ENCODE peak calls at places on chromosomes 7 and 10, in ten cellular contexts. Z is activated T-cell treated with anti-CD3 and anti-CD28 coated beads, Interleukin-2, amount 50 U/mL, for 24 hours; T is stromal cell of bone marrow; O is progenitor cell of endocrine pancreas; W is heart right ventricle; K is cardiac muscle cell; R is fibroblast of the conjunctiva; Y is brain microvascular endothelial cell; N is heart left ventricle; I is NCI-H345. A is an unnamed sample.

GRCh38 chr10:106182542-106182941 is 982.0 kb downstream of the SORCS1 start:
- DNase-seq in Z (no peak), T (no peak), O (no peak), W (no peak), K (no peak), R (no peak), Y (no peak), N (no peak), I (no peak), A (no peak)

GRCh38 chr10:63671317-63671937 is 150.2 kb downstream of the REEP3 start:
- DNase-seq in Z (no peak), T (peak; percentile 49), O (no peak), W (peak; percentile 29), K (peak; percentile 81), R (peak; percentile 80), Y (no peak), N (no peak), I (peak; percentile 58), A (no peak)

GRCh38 chr7:2959343-2959680 is 84.4 kb downstream of the CARD11 start:
- DNase-seq in Z (peak; percentile 42), T (no peak), O (no peak), W (no peak), K (no peak), R (no peak), Y (no peak), N (no peak), I (no peak), A (no peak)

GRCh38 chr7:46192191-46192590 is 271.1 kb upstream of the IGFBP3 start:
- DNase-seq in Z (no peak), T (no peak), O (no peak), W (no peak), K (no peak), R (no peak), Y (no peak), N (no peak), I (no peak), A (no peak)

GRCh38 chr10:104049497-104050250 is 36.0 kb downstream of the COL17A1 start:
- DNase-seq in Z (no peak), T (peak; percentile 84), O (no peak), W (no peak), K (peak; percentile 69), R (no peak), Y (peak; percentile 52), N (no peak), I (no peak), A (no peak)

GRCh38 chr7:36309301-36309700 is 80.4 kb upstream of the ANLN start:
- DNase-seq in Z (no peak), T (no peak), O (peak; percentile 8), W (no peak), K (no peak), R (no peak), Y (no peak), N (no peak), I (no peak), A (no peak)

GRCh38 chr7:50226669-50227068 is 77.8 kb upstream of the IKZF1 start:
- DNase-seq in Z (peak; percentile 45), T (no peak), O (no peak), W (no peak), K (no peak), R (no peak), Y (no peak), N (no peak), I (no peak), A (no peak)

GRCh38 chr10:93440591-93441012 is 41.5 kb downstream of the MYOF start:
- DNase-seq in Z (no peak), T (no peak), O (no peak), W (no peak), K (no peak), R (peak; percentile 77), Y (no peak), N (no peak), I (peak; percentile 3), A (no peak)

GRCh38 chr10:43254881-43255643 is 11.8 kb downstream of the RASGEF1A start:
- DNase-seq in Z (no peak), T (no peak), O (no peak), W (peak; percentile 3), K (no peak), R (no peak), Y (no peak), N (no peak), I (no peak), A (no peak)

GRCh38 chr10:132787253-132788179 is 1.6 kb upstream of the NKX6-2 start:
- DNase-seq in Z (no peak), T (no peak), O (peak; percentile 42), W (no peak), K (no peak), R (no peak), Y (no peak), N (no peak), I (no peak), A (no peak)

GRCh38 chr7:16604054-16604453 is 41.5 kb downstream of the ANKMY2 start:
- DNase-seq in Z (no peak), T (no peak), O (no peak), W (no peak), K (peak; percentile 22), R (peak; percentile 10), Y (no peak), N (no peak), I (no peak), A (no peak)

GRCh38 chr10:47406548-47406869 is 22.4 kb upstream of the ZNF488 start:
- DNase-seq in Z (no peak), T (no peak), O (no peak), W (no peak), K (no peak), R (no peak), Y (no peak), N (no peak), I (no peak), A (no peak)

GRCh38 chr7:90999989-91000979 is 263.9 kb upstream of the FZD1 start:
- DNase-seq in Z (no peak), T (no peak), O (no peak), W (no peak), K (no peak), R (no peak), Y (no peak), N (no peak), I (no peak), A (no peak)

GRCh38 chr7:38195804-38196595 is 18.0 kb downstream of the STARD3NL start:
- DNase-seq in Z (no peak), T (no peak), O (no peak), W (no peak), K (peak; percentile 38), R (no peak), Y (peak; percentile 35), N (no peak), I (no peak), A (no peak)

GRCh38 chr7:525740-526139 is 6.1 kb upstream of the PDGFA start:
- DNase-seq in Z (no peak), T (no peak), O (no peak), W (no peak), K (no peak), R (no peak), Y (no peak), N (no peak), I (no peak), A (no peak)

GRCh38 chr10:110409926-110410325 is 87.8 kb upstream of the DUSP5 start:
- DNase-seq in Z (no peak), T (no peak), O (no peak), W (no peak), K (no peak), R (no peak), Y (no peak), N (no peak), I (no peak), A (no peak)

GRCh38 chr7:65509368-65510186 is 135.9 kb downstream of the ZNF92 start:
- DNase-seq in Z (no peak), T (no peak), O (no peak), W (no peak), K (no peak), R (no peak), Y (no peak), N (no peak), I (no peak), A (no peak)

GRCh38 chr10:11563936-11564335 is 47.5 kb downstream of the USP6NL start:
- DNase-seq in Z (no peak), T (no peak), O (no peak), W (no peak), K (no peak), R (no peak), Y (no peak), N (no peak), I (no peak), A (no peak)

GRCh38 chr7:7579638-7580037 is 13.0 kb downstream of the MIOS start:
- DNase-seq in Z (no peak), T (no peak), O (no peak), W (no peak), K (no peak), R (no peak), Y (no peak), N (no peak), I (no peak), A (no peak)

GRCh38 chr7:105990726-105991465 is 27.8 kb downstream of the CDHR3 start:
- DNase-seq in Z (no peak), T (peak; percentile 19), O (no peak), W (peak; percentile 29), K (peak; percentile 66), R (no peak), Y (no peak), N (peak; percentile 24), I (no peak), A (peak; percentile 61)

GRCh38 chr7:34075976-34076375 is 170.6 kb downstream of the BMPER start:
- DNase-seq in Z (no peak), T (peak; percentile 87), O (no peak), W (no peak), K (no peak), R (no peak), Y (no peak), N (no peak), I (no peak), A (no peak)

GRCh38 chr7:151897951-151898686 is 21.2 kb upstream of the PRKAG2 start:
- DNase-seq in Z (no peak), T (no peak), O (no peak), W (no peak), K (no peak), R (no peak), Y (no peak), N (no peak), I (no peak), A (no peak)

GRCh38 chr10:12638781-12639180 is 289.4 kb downstream of the CAMK1D start:
- DNase-seq in Z (no peak), T (no peak), O (no peak), W (no peak), K (no peak), R (no peak), Y (no peak), N (no peak), I (no peak), A (no peak)

GRCh38 chr7:41911792-41912191 is 208.9 kb upstream of the INHBA start:
- DNase-seq in Z (no peak), T (peak; percentile 52), O (no peak), W (no peak), K (no peak), R (no peak), Y (peak; percentile 89), N (no peak), I (no peak), A (no peak)

GRCh38 chr10:130021373-130021950 is 57.4 kb upstream of the EBF3 start:
- DNase-seq in Z (no peak), T (peak; percentile 99), O (no peak), W (peak; percentile 13), K (peak; percentile 74), R (peak; percentile 82), Y (peak; percentile 32), N (no peak), I (no peak), A (no peak)

GRCh38 chr10:4650572-4650971 is 175.4 kb upstream of the AKR1E2 start:
- DNase-seq in Z (no peak), T (no peak), O (no peak), W (no peak), K (no peak), R (peak; percentile 81), Y (peak; percentile 27), N (no peak), I (peak; percentile 23), A (no peak)

GRCh38 chr7:1735262-1735661 is 65.2 kb downstream of the ELFN1 start:
- DNase-seq in Z (no peak), T (no peak), O (no peak), W (no peak), K (no peak), R (no peak), Y (no peak), N (no peak), I (no peak), A (no peak)

GRCh38 chr10:99667108-99667751 is 7.9 kb downstream of the ENTPD7 start:
- DNase-seq in Z (no peak), T (peak; percentile 52), O (no peak), W (no peak), K (peak; percentile 21), R (no peak), Y (peak; percentile 77), N (no peak), I (no peak), A (no peak)